ENCODE peak calls at places on chromosomes 12 and 14, in eight cellular contexts. J is HCT116, P is colonic mucosa, E is AG04450, V is right atrium auricular region, W is uterus, M is GM06990, N is GM23338. B is an unnamed sample.

GRCh38 chr14:80269338-80269935 is 58.1 kb upstream of the DIO2 start:
- DNase-seq in M (no peak), W (no peak), N (no peak), P (no peak), J (no peak), E (peak; percentile 18), V (no peak), B (no peak)

GRCh38 chr14:50529288-50530179 is 2.8 kb downstream of the MAP4K5 start:
- DNase-seq in E (no peak), J (no peak), W (no peak), V (no peak), M (no peak), P (no peak), N (no peak), B (no peak)

GRCh38 chr14:23008836-23009235 is 1.1 kb downstream of the C14orf93 start:
- DNase-seq in E (no peak), N (no peak), P (no peak), M (no peak), V (no peak), W (no peak), J (no peak), B (peak; percentile 38)

GRCh38 chr12:100995201-100995600 is 200.6 kb downstream of the ANO4 start:
- DNase-seq in N (peak; percentile 29), M (peak; percentile 7), J (no peak), P (no peak), V (no peak), E (no peak), W (no peak), B (no peak)

GRCh38 chr14:76958975-76959710 is 69.4 kb downstream of the IRF2BPL start:
- DNase-seq in N (no peak), E (no peak), P (no peak), W (peak; percentile 76), J (peak; percentile 64), V (peak; percentile 80), M (peak; percentile 78), B (no peak)

GRCh38 chr12:94290353-94290752 is 142.0 kb downstream of the PLXNC1 start:
- DNase-seq in W (no peak), P (no peak), J (no peak), M (no peak), N (no peak), E (no peak), V (no peak), B (no peak)

GRCh38 chr14:45679852-45680251 is 426.9 kb upstream of the MIS18BP1 start:
- DNase-seq in J (peak; percentile 15), E (no peak), V (no peak), P (no peak), N (no peak), M (no peak), W (no peak), B (peak; percentile 80)

GRCh38 chr14:88630565-88630964 is 67.7 kb downstream of the ZC3H14 start:
- DNase-seq in W (no peak), E (no peak), M (no peak), J (no peak), P (no peak), V (no peak), N (no peak), B (no peak)

GRCh38 chr12:1306817-1307216 is 287.6 kb downstream of the FBXL14 start:
- DNase-seq in E (no peak), V (no peak), M (no peak), W (no peak), J (no peak), N (no peak), P (no peak), B (no peak)
- H3K4me3 ChIP-seq in E (no peak overlapping the region), V (no peak overlapping the region), M (no peak overlapping the region), W (no peak overlapping the region), J (no peak overlapping the region), N (no peak overlapping the region), P (no peak overlapping the region), B (no peak overlapping the region)

DNA sequence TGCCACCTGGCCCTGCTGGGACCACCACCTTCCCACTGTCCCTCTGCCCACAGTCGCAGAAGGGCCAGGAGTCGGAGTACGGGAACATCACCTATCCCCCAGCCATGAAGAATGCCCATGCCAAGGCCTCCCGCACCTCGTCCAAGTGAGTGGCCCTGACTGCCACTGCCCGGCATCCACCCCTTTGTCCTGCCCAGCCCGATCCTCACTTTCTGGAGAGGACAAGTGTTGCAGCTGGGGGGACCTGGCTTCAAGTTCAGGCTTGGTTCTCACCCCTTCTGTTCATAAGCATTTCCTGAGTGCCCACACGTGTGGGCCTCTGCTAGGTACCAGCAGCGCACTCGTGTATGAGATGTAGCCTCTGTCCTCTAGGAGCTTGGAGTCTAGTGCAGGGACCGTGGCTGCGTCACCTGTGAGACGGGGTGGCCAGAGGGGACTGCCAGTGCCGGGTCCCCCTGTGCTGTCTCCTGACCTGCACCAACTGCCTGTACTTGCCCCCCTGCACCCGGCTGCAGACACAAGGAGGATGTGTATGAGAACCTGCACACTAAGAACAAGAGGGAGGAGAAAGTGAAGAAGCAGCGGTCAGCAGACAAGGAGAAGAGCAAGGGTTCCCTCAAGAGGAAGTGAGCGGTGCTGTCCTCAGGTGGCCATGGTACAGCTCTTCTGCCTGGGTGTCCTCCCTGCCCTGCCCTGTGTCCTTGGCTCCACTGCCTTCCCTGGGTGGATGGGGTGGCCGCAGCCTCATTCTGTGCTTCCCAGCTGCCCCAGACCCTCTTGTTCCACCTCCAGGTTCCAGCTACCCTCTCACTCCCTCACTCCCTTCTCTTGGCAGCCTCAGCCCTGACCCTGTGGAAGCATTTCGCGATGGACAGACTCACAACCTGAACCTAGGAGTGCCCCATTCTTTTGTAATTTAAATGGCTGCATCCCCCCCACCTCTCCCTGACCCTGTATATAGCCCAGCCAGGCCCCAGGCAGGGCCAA is 9.4 kb downstream of the PTPN6 start:
- DNase-seq in N (no peak), E (no peak), M (peak; percentile 77), P (peak; percentile 45), V (no peak), J (no peak), W (no peak), B (no peak)
- TF ChIP-seq CTCF in N (peak; percentile 57), E (peak; percentile 33), M (peak; percentile 45), P (no peak), V (no peak), J (peak; percentile 7), W (peak; percentile 12), B (peak; percentile 6)

GRCh38 chr12:27554003-27554402 is 30.0 kb downstream of the PPFIBP1 start:
- DNase-seq in W (no peak), M (no peak), J (no peak), P (no peak), V (no peak), N (no peak), E (no peak), B (no peak)

GRCh38 chr12:27552886-27553560 is 29.0 kb downstream of the PPFIBP1 start:
- DNase-seq in N (no peak), V (no peak), P (no peak), J (no peak), E (no peak), M (no peak), W (peak; percentile 44), B (no peak)

GRCh38 chr12:27555316-27555715 is 31.3 kb downstream of the PPFIBP1 start:
- DNase-seq in V (no peak), J (no peak), N (no peak), P (no peak), W (no peak), E (no peak), M (no peak), B (no peak)

GRCh38 chr12:27555928-27556778 is 32.1 kb downstream of the PPFIBP1 start:
- DNase-seq in P (no peak), W (no peak), E (no peak), M (no peak), N (no peak), V (no peak), J (no peak), B (no peak)

DNA sequence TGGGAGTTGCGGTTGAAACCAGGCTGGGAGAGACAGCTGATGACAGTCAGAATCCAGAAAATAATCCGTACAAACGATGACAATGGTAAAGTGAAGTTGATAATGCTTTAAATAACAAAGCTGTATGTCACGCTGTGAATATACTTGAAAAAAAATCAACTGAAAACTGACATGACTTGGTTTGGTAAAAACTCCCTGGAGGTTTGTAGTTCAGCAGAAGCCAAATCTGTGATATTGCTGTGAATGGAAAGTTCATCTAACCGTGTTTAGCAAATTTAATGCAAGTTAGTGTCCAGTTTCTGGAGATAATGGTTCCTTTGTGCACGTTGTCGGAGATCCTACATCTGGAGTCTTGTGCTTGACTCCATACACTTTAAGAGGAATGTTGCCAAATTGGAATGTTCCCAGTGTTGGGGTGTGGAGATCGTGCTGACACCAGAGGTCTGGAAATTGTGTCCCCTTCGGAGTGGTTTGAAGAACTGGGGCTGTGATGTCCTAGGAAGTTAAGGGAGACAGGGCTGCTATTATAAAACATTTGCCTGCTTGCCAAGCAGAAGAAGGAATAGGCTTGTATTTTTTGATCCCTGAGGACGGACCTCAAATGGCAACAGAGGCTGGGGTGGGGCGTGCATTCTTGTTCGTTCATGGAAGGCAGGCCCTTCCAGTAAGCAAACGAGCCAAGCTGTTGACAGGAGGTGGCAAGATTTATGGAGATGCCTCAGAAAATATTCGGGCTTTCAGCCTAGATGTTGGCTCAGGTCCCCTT is 30.6 kb downstream of the PPFIBP1 start:
- DNase-seq in W (peak; percentile 65), E (no peak), N (no peak), M (no peak), P (no peak), V (peak; percentile 81), J (no peak), B (no peak)
- H3K4me3 ChIP-seq in W (peak overlapping the region; percentile 17), E (peak overlapping the region; percentile 31), N (no peak overlapping the region), M (no peak overlapping the region), P (no peak overlapping the region), V (no peak overlapping the region), J (no peak overlapping the region), B (no peak overlapping the region)

DNA sequence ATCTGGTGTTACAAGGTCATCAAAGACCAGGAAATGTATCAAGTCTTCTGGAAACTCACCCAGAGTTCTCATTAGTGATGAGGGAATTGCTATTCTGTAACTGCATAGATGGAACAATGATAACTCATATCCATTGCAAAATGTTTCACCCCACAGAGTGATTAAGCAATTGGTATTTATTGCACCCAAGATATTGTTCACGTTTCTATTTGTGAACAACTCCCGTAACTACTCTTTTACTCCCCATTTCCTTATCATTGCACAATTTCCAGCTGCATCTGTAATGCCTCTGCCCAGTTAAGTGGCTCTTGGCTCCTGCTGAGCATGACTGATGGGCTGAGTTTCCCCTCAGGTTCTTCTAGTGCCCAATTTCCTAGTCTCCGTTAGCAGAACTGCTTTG is 108.7 kb upstream of the PRICKLE1 start:
- DNase-seq in E (no peak), J (no peak), N (no peak), W (peak; percentile 51), P (no peak), V (no peak), M (no peak), B (no peak)
- TF ChIP-seq CTCF in E (no peak), J (no peak), N (no peak), W (no peak), P (no peak), V (no peak), M (no peak), B (no peak)